ENCODE peak calls at places on chromosome 22, in five cellular contexts. I, U, O, E and Y are unnamed samples.

GRCh38 chr22:48089601-48090331 is 1327.3 kb downstream of the TBC1D22A start:
- DNase-seq in U (no peak), I (no peak), E (no peak), O (no peak), Y (no peak)

GRCh38 chr22:37501610-37502341 is 15.6 kb upstream of the MFNG start:
- DNase-seq in E (no peak), O (no peak), I (peak), U (peak), Y (peak)

GRCh38 chr22:37260939-37261338 is 16.9 kb upstream of the RAC2 start:
- DNase-seq in E (no peak), O (peak), U (peak), I (peak), Y (peak)

GRCh38 chr22:28505416-28506156 is 174.1 kb downstream of the TTC28 start:
- DNase-seq in U (no peak), E (no peak), I (no peak), O (no peak), Y (no peak)

GRCh38 chr22:37560682-37561208 is 465 bp downstream of the CDC42EP1 start:
- DNase-seq in U (no peak), O (peak), I (peak), E (no peak), Y (peak)

GRCh38 chr22:23183107-23183698 is 2.9 kb downstream of the BCR start:
- DNase-seq in E (no peak), O (peak), I (peak), U (no peak), Y (peak)

GRCh38 chr22:27097933-27098332 is 440.5 kb downstream of the MIAT start:
- DNase-seq in I (no peak), U (no peak), E (no peak), O (no peak), Y (no peak)

GRCh38 chr22:29031236-29031982 is 30.2 kb downstream of the C22orf31 start:
- DNase-seq in O (peak), U (peak), E (no peak), I (peak), Y (peak)

GRCh38 chr22:43293661-43294392 is 49.3 kb downstream of the SCUBE1 start:
- DNase-seq in U (peak), O (no peak), I (peak), E (no peak), Y (peak)

GRCh38 chr22:20565079-20565734 is 57.8 kb downstream of the MED15 start:
- DNase-seq in O (no peak), E (no peak), U (no peak), I (no peak), Y (peak)

GRCh38 chr22:49751318-49751967 is 76.2 kb downstream of the BRD1 start:
- DNase-seq in E (no peak), O (peak), I (no peak), U (no peak), Y (no peak)

GRCh38 chr22:27436591-27436990 is 365.0 kb downstream of the MN1 start:
- DNase-seq in E (no peak), U (no peak), O (no peak), I (no peak), Y (no peak)

GRCh38 chr22:41976070-41976901 is 7.0 kb downstream of the SEPTIN3 start:
- DNase-seq in E (no peak), O (peak), I (peak), U (no peak), Y (no peak)

GRCh38 chr22:38314140-38314991 is 2.9 kb downstream of the CSNK1E start:
- DNase-seq in O (no peak), E (no peak), I (no peak), U (no peak), Y (peak)

GRCh38 chr22:22130956-22131355 is 113.6 kb upstream of the VPREB1 start:
- DNase-seq in O (no peak), E (no peak), I (no peak), U (no peak), Y (no peak)

GRCh38 chr22:44363980-44364749 is 51.4 kb upstream of the SHISAL1 start:
- DNase-seq in I (no peak), U (no peak), O (peak), E (no peak), Y (no peak)

GRCh38 chr22:23688121-23688520 is 2.7 kb upstream of the RGL4 start:
- DNase-seq in U (no peak), E (no peak), I (no peak), O (no peak), Y (no peak)

GRCh38 chr22:20080776-20081654 is 974 bp downstream of the DGCR8 start:
- DNase-seq in I (peak), O (peak), U (peak), E (no peak), Y (peak)

GRCh38 chr22:47748887-47749286 is 986.4 kb downstream of the TBC1D22A start:
- DNase-seq in U (no peak), I (no peak), E (no peak), O (no peak), Y (no peak)

GRCh38 chr22:27603823-27604190 is 197.7 kb downstream of the MN1 start:
- DNase-seq in I (no peak), E (no peak), U (no peak), O (peak), Y (no peak)

GRCh38 chr22:46549565-46549840 is 12.1 kb upstream of the CELSR1 start:
- DNase-seq in E (no peak), U (no peak), O (no peak), I (no peak), Y (no peak)

GRCh38 chr22:46931881-46932280 is 169.4 kb downstream of the TBC1D22A start:
- DNase-seq in E (no peak), U (no peak), I (no peak), O (no peak), Y (peak)

GRCh38 chr22:28869736-28870135 is 13.6 kb upstream of the ZNRF3 start:
- DNase-seq in I (no peak), U (no peak), O (peak), E (no peak), Y (no peak)

GRCh38 chr22:48884292-48884691 is 943.4 kb downstream of the BRD1 start:
- DNase-seq in U (no peak), I (no peak), E (no peak), O (no peak), Y (no peak)

GRCh38 chr22:35900483-35901168 is 128.0 kb downstream of the RBFOX2 start:
- DNase-seq in I (no peak), O (no peak), U (peak), E (no peak), Y (peak)
- TF ChIP-seq RCOR1 in I (no peak), O (no peak), U (no peak), E (no peak), Y (no peak)

GRCh38 chr22:40046126-40046525 is 51.4 kb downstream of the FAM83F start:
- DNase-seq in I (no peak), O (no peak), U (no peak), E (no peak), Y (no peak)

GRCh38 chr22:40044102-40044869 is 49.5 kb downstream of the FAM83F start:
- DNase-seq in E (peak), O (peak), I (peak), U (peak), Y (peak)

GRCh38 chr22:40043793-40044101 is 49.0 kb downstream of the FAM83F start:
- DNase-seq in O (no peak), E (no peak), I (no peak), U (no peak), Y (no peak)

GRCh38 chr22:40043086-40043485 is 48.3 kb downstream of the FAM83F start:
- DNase-seq in O (no peak), E (no peak), I (no peak), U (no peak), Y (no peak)

DNA sequence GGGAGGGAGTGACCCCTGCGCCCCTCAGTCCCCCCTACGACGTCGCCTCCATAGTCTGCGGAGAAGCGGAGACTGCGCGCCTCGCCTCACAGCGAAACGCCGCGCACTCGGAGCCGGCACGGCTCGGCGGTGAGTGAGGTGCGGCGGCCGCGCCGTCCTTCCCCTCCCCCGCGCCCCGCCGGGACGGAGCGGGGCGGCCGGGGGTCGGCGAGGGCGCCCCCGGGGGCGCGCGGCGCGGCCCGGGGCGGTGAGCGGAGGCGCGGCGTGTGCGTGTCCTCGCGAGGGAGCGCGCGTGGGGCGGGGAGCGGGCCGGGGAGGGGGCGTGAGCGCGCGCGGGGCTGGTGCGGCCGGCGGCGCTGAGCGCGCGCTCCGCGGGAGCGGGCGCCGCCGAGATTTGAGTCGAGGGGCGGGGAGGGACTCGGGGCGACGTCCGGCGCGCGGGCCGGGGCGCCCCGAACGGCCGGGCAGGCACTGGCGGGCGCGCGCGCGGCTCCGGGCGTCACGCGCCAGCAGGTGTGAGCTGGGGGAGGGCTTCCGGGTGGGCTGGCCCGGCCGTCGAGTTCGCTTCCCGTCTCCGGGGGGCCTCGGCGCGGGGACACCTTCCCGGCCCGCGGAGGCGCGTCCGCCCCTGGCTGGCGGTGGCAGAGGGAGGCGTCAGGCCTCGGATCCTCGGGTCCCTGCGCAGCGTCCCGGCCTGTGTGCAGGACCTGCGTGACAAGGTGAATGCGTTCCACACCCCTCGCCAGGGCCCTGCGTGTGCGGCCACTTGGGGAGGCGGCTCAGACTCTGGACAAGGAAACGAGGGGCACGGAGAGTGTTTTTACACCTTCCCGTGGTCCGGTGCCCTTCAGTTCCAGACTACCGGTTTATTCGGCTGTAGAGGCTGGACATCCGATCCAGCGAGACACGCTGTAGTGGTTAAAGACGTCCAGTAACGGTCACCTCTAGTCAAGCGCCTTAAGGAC is 50.4 kb downstream of the FAM83F start:
- DNase-seq in E (no peak), I (peak), O (peak), U (peak), Y (peak)
- TF ChIP-seq RCOR1 in E (no peak), I (no peak), O (no peak), U (no peak), Y (no peak)

DNA sequence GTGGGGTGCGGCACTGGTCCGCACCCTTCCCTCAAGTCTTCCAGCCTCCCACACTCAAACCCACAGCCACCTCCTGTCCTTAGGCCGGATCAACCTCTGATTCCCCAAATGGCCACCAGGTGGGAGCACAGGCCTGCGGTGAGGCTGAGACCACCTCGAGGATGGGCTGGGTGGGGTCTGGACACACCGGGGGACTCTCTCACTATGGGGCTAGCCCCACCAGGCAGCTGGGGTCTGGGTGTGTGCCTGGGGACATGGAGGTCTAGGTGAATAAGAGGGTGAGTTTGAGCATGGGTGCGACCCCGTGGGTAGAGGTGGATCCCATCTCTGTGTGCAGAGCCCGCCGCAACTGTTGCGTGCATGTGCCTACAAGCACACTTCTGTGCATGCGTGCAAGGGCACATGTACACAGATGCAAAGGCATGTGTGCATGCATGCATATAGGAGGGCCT is 32.6 kb downstream of the MYO18B start:
- DNase-seq in I (no peak), E (no peak), U (no peak), O (peak), Y (no peak)
- TF ChIP-seq RCOR1 in I (no peak), E (no peak), U (no peak), O (no peak), Y (no peak)

GRCh38 chr22:17699696-17700330 is 61.3 kb downstream of the BCL2L13 start:
- DNase-seq in O (no peak), U (no peak), I (no peak), E (no peak), Y (no peak)
- TF ChIP-seq RCOR1 in O (no peak), U (no peak), I (no peak), E (no peak), Y (no peak)

GRCh38 chr22:30435674-30436126 is 10.1 kb downstream of the MTFP1 start:
- DNase-seq in E (no peak), I (peak), U (no peak), O (no peak), Y (no peak)
- TF ChIP-seq RCOR1 in E (no peak), I (no peak), U (no peak), O (no peak), Y (no peak)